ENCODE peak calls at places on chromosomes 4 and X, in seven cellular contexts. U is HCT116, Z is IMR-90, R is astrocyte, I is HepG2, P is fibroblast of lung, T is MM.1S. H is an unnamed sample.

GRCh38 chr4:119240128-119240527 is 27.6 kb downstream of the USP53 start:
- DNase-seq in U (no peak), Z (no peak), R (no peak), I (no peak), P (no peak), T (no peak), H (no peak)

GRCh38 chr4:113435893-113436292 is 325.6 kb downstream of the CAMK2D start:
- DNase-seq in U (peak), Z (peak), R (peak), I (no peak), P (peak), T (no peak), H (no peak)

GRCh38 chr4:102637391-102637790 is 123.4 kb downstream of the MANBA start:
- DNase-seq in U (no peak), Z (no peak), R (no peak), I (no peak), P (no peak), T (no peak), H (no peak)

GRCh38 chr4:56129431-56129861 is 180.7 kb downstream of the CEP135 start:
- DNase-seq in U (peak), Z (no peak), R (peak), I (peak), P (peak), T (peak), H (peak)

GRCh38 chr4:19823781-19824180 is 427.9 kb upstream of the SLIT2 start:
- DNase-seq in U (no peak), Z (no peak), R (no peak), I (no peak), P (no peak), T (no peak), H (no peak)

GRCh38 chr4:8394125-8394524 is 46.4 kb downstream of the ACOX3 start:
- DNase-seq in U (no peak), Z (peak), R (peak), I (no peak), P (peak), T (no peak), H (peak)

GRCh38 chrX:123422875-123423274 is 238.8 kb downstream of the GRIA3 start:
- DNase-seq in U (no peak), Z (peak), R (no peak), I (peak), P (peak), T (peak), H (peak)

GRCh38 chr4:175450446-175450845 is 361.6 kb downstream of the GPM6A start:
- DNase-seq in U (no peak), Z (no peak), R (no peak), I (no peak), P (no peak), T (no peak), H (no peak)

GRCh38 chr4:33386761-33387160 is 2666.6 kb downstream of the PCDH7 start:
- DNase-seq in U (no peak), Z (no peak), R (no peak), I (no peak), P (no peak), T (no peak), H (no peak)

GRCh38 chrX:47621851-47622250 is 2.2 kb upstream of the SYN1 start:
- DNase-seq in U (no peak), Z (no peak), R (no peak), I (no peak), P (no peak), T (no peak), H (no peak)

GRCh38 chr4:122827258-122827887 is 742 bp downstream of the FGF2 start:
- DNase-seq in U (no peak), Z (peak), R (no peak), I (no peak), P (peak), T (peak), H (peak)

GRCh38 chrX:139831689-139832456 is 101.0 kb downstream of the ATP11C start:
- DNase-seq in U (no peak), Z (peak), R (peak), I (no peak), P (peak), T (peak), H (peak)

GRCh38 chr4:139367421-139368090 is 65.3 kb upstream of the NDUFC1 start:
- DNase-seq in U (no peak), Z (peak), R (peak), I (no peak), P (peak), T (no peak), H (no peak)

GRCh38 chr4:170687751-170688150 is 598.0 kb upstream of the AADAT start:
- DNase-seq in U (no peak), Z (no peak), R (no peak), I (no peak), P (no peak), T (no peak), H (no peak)

GRCh38 chr4:114383055-114383454 is 215.6 kb upstream of the UGT8 start:
- DNase-seq in U (no peak), Z (peak), R (peak), I (no peak), P (peak), T (no peak), H (no peak)

GRCh38 chrX:38008658-38009057 is 2.3 kb downstream of the SYTL5 start:
- DNase-seq in U (no peak), Z (no peak), R (no peak), I (no peak), P (no peak), T (no peak), H (no peak)

GRCh38 chr4:32061916-32062315 is 1341.7 kb downstream of the PCDH7 start:
- DNase-seq in U (no peak), Z (no peak), R (no peak), I (no peak), P (no peak), T (no peak), H (no peak)

GRCh38 chrX:4588893-4589292 is 875.4 kb upstream of the PRKX start:
- DNase-seq in U (no peak), Z (no peak), R (no peak), I (no peak), P (no peak), T (no peak), H (no peak)

GRCh38 chr4:4334798-4335520 is 44.9 kb downstream of the ZBTB49 start:
- DNase-seq in U (peak), Z (peak), R (peak), I (peak), P (peak), T (peak), H (peak)

GRCh38 chr4:23161787-23162186 is 469.1 kb downstream of the GBA3 start:
- DNase-seq in U (no peak), Z (no peak), R (no peak), I (no peak), P (no peak), T (no peak), H (no peak)

GRCh38 chrX:2609431-2610238 is 81.5 kb upstream of the CD99 start:
- DNase-seq in U (no peak), Z (peak), R (no peak), I (no peak), P (peak), T (peak), H (no peak)

GRCh38 chr4:78565971-78566372 is 14.4 kb downstream of the ANXA3 start:
- DNase-seq in U (peak), Z (peak), R (peak), I (peak), P (peak), T (no peak), H (peak)

GRCh38 chr4:6992728-6993655 is 50.2 kb upstream of the TADA2B start:
- DNase-seq in U (no peak), Z (peak), R (peak), I (no peak), P (peak), T (peak), H (no peak)

GRCh38 chr4:20255823-20256222 is 4.1 kb downstream of the SLIT2 start:
- DNase-seq in U (no peak), Z (no peak), R (no peak), I (no peak), P (no peak), T (no peak), H (no peak)

GRCh38 chrX:116240446-116240845 is 69.9 kb downstream of the AGTR2 start:
- DNase-seq in U (no peak), Z (no peak), R (no peak), I (no peak), P (peak), T (no peak), H (no peak)

GRCh38 chr4:93313207-93313606 is 515.3 kb upstream of the ATOH1 start:
- DNase-seq in U (no peak), Z (peak), R (no peak), I (no peak), P (peak), T (no peak), H (no peak)

GRCh38 chr4:114005569-114006442 is 26.4 kb upstream of the ARSJ start:
- DNase-seq in U (no peak), Z (peak), R (peak), I (no peak), P (peak), T (no peak), H (no peak)

DNA sequence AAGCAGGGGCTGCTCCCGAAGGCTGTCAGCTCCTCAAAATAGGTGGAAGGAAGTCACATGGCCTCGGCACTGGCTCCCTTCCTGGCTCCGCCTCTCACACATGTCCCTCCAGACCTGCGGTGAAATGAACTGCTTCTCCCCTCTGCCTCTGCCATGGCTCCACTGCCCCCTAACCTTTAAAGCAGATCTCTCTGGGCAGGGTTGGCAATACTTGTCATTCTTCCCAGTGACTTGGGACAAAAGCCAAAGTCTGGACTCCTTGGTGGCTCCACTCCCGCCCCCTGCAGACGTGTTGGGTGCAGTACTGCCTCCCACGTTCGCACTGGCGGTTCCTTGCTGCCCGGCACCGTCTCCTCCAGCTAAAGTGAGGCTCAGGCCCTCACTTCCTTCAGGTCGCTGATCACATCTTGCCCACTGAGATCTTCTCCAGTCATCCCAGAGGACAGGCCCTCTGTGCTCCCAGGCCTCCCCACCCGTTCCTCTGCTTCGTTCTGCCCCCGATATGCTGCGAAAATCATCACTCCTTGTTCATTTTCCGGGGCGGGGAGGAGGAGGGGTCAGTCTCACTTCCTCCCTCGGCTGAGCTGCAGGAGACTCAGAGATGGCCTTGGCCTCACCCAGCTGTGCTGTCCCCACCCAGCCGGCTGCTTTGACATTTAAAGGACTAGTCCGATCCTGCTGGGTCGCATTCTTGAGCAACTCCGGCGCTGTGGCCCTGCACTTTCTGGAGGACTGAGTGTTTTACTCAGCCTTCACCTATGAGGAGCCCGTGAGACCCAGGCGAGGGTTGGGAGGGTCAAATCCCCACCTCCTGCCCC is 97.4 kb downstream of the PHKA2 start:
- DNase-seq in U (peak), Z (peak), R (peak), I (peak), P (peak), T (peak), H (peak)
- H3K4me3 ChIP-seq in U (peak), Z (peak), R (peak), I (no peak), P (peak), T (peak), H (no peak)

GRCh38 chr4:76811604-76812412 is 86.1 kb downstream of the SOWAHB start:
- DNase-seq in U (no peak), Z (peak), R (peak), I (no peak), P (peak), T (no peak), H (peak)
- H2AFZ ChIP-seq in U (no peak), Z (peak), R (no peak), I (no peak), P (peak), T (no peak), H (no peak)

GRCh38 chr4:186260504-186261448 is 5.2 kb upstream of the F11 start:
- DNase-seq in U (no peak), Z (peak), R (no peak), I (peak), P (no peak), T (no peak), H (peak)

GRCh38 chr4:186271279-186271678 is 5.3 kb downstream of the F11 start:
- DNase-seq in U (no peak), Z (no peak), R (no peak), I (no peak), P (no peak), T (no peak), H (no peak)

GRCh38 chr4:186266699-186267467 is 894 bp downstream of the F11 start:
- DNase-seq in U (no peak), Z (peak), R (no peak), I (peak), P (peak), T (no peak), H (peak)

GRCh38 chr4:186264660-186265059 is 1.3 kb upstream of the F11 start:
- DNase-seq in U (no peak), Z (no peak), R (no peak), I (no peak), P (no peak), T (no peak), H (no peak)

DNA sequence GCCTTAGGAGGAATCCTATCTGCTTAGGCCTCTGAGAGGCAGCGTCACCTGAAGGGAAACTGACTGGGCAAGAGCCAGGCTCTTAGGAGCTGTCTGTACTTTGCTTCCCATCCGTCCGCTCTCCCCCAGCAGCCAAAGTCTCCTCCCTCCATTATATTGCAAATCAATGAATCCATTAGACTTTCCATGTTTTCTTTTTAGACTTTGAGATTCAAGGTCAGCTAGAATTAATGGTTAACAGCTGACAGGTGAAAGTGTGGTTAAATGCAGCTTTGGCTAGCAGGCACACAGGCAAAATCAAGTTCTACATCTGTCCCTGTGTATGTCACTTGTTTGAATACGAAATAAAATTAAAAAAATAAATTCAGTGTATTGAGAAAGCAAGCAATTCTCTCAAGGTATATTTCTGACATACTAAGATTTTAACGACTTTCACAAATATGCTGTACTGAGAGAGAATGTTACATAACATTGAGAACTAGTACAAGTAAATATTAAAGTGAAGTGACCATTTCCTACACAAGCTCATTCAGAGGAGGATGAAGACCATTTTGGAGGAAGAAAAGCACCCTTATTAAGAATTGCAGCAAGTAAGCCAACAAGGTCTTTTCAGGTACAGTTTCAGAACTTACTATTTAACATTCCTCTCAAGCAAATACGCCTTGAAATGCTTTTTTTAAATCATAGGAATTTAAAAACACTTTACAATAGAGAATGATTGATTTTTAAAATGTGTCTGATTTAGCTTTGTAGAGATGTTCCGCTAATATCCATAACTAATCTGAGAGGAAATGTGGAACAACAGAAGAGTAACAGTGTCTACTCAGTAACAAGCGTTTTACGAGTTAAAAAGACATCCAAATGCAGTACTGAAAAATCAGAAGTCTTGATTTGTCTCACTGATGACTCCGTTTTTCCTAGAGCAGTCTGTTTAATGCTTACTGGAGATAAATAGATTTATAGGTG is at the start of gene F11:
- DNase-seq in U (no peak), Z (no peak), R (no peak), I (peak), P (no peak), T (no peak), H (peak)
- H3K4me3 ChIP-seq in U (no peak), Z (no peak), R (no peak), I (peak), P (peak), T (no peak), H (no peak)

GRCh38 chr4:1628892-1629703 is 55.0 kb downstream of the FAM53A start:
- DNase-seq in U (peak), Z (peak), R (no peak), I (peak), P (peak), T (peak), H (peak)

GRCh38 chr4:1630266-1630665 is 53.8 kb downstream of the FAM53A start:
- DNase-seq in U (no peak), Z (no peak), R (no peak), I (no peak), P (no peak), T (no peak), H (no peak)

GRCh38 chr4:1629704-1630093 is 54.4 kb downstream of the FAM53A start:
- DNase-seq in U (no peak), Z (no peak), R (no peak), I (no peak), P (no peak), T (no peak), H (no peak)

GRCh38 chr4:1632109-1633104 is 51.7 kb downstream of the FAM53A start:
- DNase-seq in U (no peak), Z (no peak), R (no peak), I (no peak), P (no peak), T (no peak), H (no peak)

GRCh38 chr4:1631136-1631535 is 53.0 kb downstream of the FAM53A start:
- DNase-seq in U (no peak), Z (no peak), R (no peak), I (no peak), P (no peak), T (no peak), H (no peak)
- H2AFZ ChIP-seq in U (no peak), Z (no peak), R (no peak), I (no peak), P (no peak), T (no peak), H (no peak)

GRCh38 chr4:165874799-165875371 is 1.8 kb downstream of the TLL1 start:
- DNase-seq in U (no peak), Z (no peak), R (no peak), I (no peak), P (no peak), T (no peak), H (peak)

GRCh38 chr4:165873298-165874071 is 448 bp downstream of the TLL1 start:
- DNase-seq in U (no peak), Z (no peak), R (peak), I (peak), P (peak), T (peak), H (peak)

GRCh38 chr4:165874072-165874798 is 1.2 kb downstream of the TLL1 start:
- DNase-seq in U (no peak), Z (no peak), R (no peak), I (no peak), P (no peak), T (no peak), H (peak)

GRCh38 chr4:165877291-165877690 is 4.3 kb downstream of the TLL1 start:
- DNase-seq in U (no peak), Z (no peak), R (no peak), I (no peak), P (no peak), T (no peak), H (no peak)

DNA sequence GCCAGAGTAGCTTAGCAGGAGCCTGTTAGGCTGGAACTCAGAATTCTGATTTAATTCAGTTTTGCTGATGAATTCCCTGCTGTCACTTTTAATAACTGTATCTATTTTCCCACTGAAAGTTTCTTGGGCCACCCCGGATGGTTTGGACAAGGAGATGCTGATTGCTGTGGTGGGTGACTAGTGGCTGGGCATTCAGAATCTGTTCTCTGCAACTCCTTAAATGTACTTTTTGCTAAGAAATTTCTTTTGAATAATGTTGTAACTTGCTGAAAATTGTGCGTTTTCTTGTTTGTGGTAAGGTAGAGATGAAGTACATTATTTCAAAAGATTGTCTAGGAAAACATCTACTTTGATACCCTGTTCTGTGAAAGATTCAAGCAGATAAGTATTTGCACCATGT is 2.4 kb downstream of the TLL1 start:
- DNase-seq in U (no peak), Z (no peak), R (no peak), I (no peak), P (no peak), T (no peak), H (no peak)
- H3K4me3 ChIP-seq in U (no peak), Z (no peak), R (no peak), I (no peak), P (no peak), T (no peak), H (no peak)

GRCh38 chr4:140857111-140857510 is 100.9 kb upstream of the TBC1D9 start:
- DNase-seq in U (peak), Z (no peak), R (peak), I (no peak), P (peak), T (no peak), H (no peak)
- H2AFZ ChIP-seq in U (peak), Z (no peak), R (peak), I (no peak), P (no peak), T (no peak), H (no peak)

H was measured in hepatocyte.